ENCODE peak calls at places on chromosomes 16 and 17, in seven cellular contexts. L, U, W, R, I, J and M are unnamed samples.
A peak's percentile ranks its signal among the peaks of the same experiment; 100 is the strongest.

GRCh38 chr17:37147301-37147812 is 198.6 kb downstream of the AATF start:
- DNase-seq in L (no peak), U (no peak), W (no peak), R (no peak), I (peak; percentile 17), J (peak; percentile 37), M (no peak)

GRCh38 chr17:19311421-19312215 is 50.9 kb downstream of the B9D1 start:
- DNase-seq in L (no peak), U (no peak), W (no peak), R (no peak), I (peak; percentile 11), J (no peak), M (no peak)

GRCh38 chr16:56860226-56861020 is 4.6 kb upstream of the SLC12A3 start:
- DNase-seq in L (peak; percentile 73), U (peak; percentile 42), W (no peak), R (no peak), I (no peak), J (peak; percentile 72), M (no peak)

GRCh38 chr17:65109990-65110680 is 27.0 kb upstream of the RGS9 start:
- DNase-seq in L (no peak), U (no peak), W (no peak), R (no peak), I (no peak), J (no peak), M (no peak)

GRCh38 chr16:14496047-14496770 is 133.9 kb downstream of the PARN start:
- DNase-seq in L (no peak), U (no peak), W (no peak), R (no peak), I (no peak), J (no peak), M (peak; percentile 21)

GRCh38 chr17:76437467-76438402 is 15.2 kb downstream of the UBE2O start:
- DNase-seq in L (no peak), U (no peak), W (no peak), R (no peak), I (peak; percentile 41), J (no peak), M (no peak)

GRCh38 chr17:50459756-50460155 is 8.9 kb downstream of the CHAD start:
- DNase-seq in L (no peak), U (no peak), W (peak; percentile 71), R (no peak), I (no peak), J (no peak), M (no peak)

GRCh38 chr17:79915850-79916430 is 76.7 kb upstream of the CBX4 start:
- DNase-seq in L (peak; percentile 93), U (no peak), W (peak; percentile 77), R (no peak), I (peak; percentile 83), J (no peak), M (no peak)

GRCh38 chr17:17017343-17018014 is 24.8 kb upstream of the MPRIP start:
- DNase-seq in L (no peak), U (no peak), W (no peak), R (no peak), I (no peak), J (no peak), M (no peak)

GRCh38 chr17:77391668-77392375 is 251.1 kb downstream of the SEC14L1 start:
- DNase-seq in L (peak; percentile 69), U (no peak), W (no peak), R (peak; percentile 90), I (peak; percentile 74), J (no peak), M (no peak)

GRCh38 chr16:84198401-84198800 is 7.4 kb downstream of the ADAD2 start:
- DNase-seq in L (no peak), U (no peak), W (no peak), R (no peak), I (peak; percentile 67), J (no peak), M (no peak)

GRCh38 chr16:2953706-2954105 is 10.4 kb upstream of the KREMEN2 start:
- DNase-seq in L (no peak), U (no peak), W (no peak), R (no peak), I (no peak), J (no peak), M (no peak)

GRCh38 chr17:77428901-77429734 is 288.3 kb downstream of the SEC14L1 start:
- DNase-seq in L (no peak), U (no peak), W (peak; percentile 60), R (no peak), I (no peak), J (no peak), M (no peak)

GRCh38 chr17:13272296-13272695 is 254.5 kb upstream of the ELAC2 start:
- DNase-seq in L (no peak), U (no peak), W (no peak), R (no peak), I (no peak), J (no peak), M (no peak)

GRCh38 chr17:59853168-59853918 is 39.4 kb downstream of the TUBD1 start:
- DNase-seq in L (peak; percentile 88), U (no peak), W (peak; percentile 38), R (no peak), I (peak; percentile 90), J (peak; percentile 35), M (no peak)

GRCh38 chr17:28008526-28008925 is 34.0 kb upstream of the NLK start:
- DNase-seq in L (peak; percentile 52), U (no peak), W (no peak), R (no peak), I (peak; percentile 79), J (no peak), M (no peak)

GRCh38 chr16:59698341-59698979 is 964.3 kb upstream of the GOT2 start:
- DNase-seq in L (no peak), U (no peak), W (peak; percentile 9), R (no peak), I (peak; percentile 59), J (no peak), M (no peak)

GRCh38 chr17:79573196-79573929 is 37.5 kb downstream of the RBFOX3 start:
- DNase-seq in L (no peak), U (no peak), W (no peak), R (no peak), I (no peak), J (no peak), M (no peak)

GRCh38 chr16:10497132-10498088 is 83.0 kb downstream of the EMP2 start:
- DNase-seq in L (no peak), U (no peak), W (no peak), R (no peak), I (no peak), J (no peak), M (no peak)

GRCh38 chr16:87297918-87298631 is 19.1 kb downstream of the C16orf95 start:
- DNase-seq in L (peak; percentile 57), U (no peak), W (peak; percentile 43), R (no peak), I (peak; percentile 39), J (peak; percentile 71), M (no peak)

GRCh38 chr17:78806451-78806850 is 24.4 kb upstream of the CYTH1 start:
- DNase-seq in L (no peak), U (no peak), W (no peak), R (peak; percentile 46), I (no peak), J (no peak), M (no peak)

GRCh38 chr17:19744922-19745757 is 3.0 kb downstream of the ALDH3A1 start:
- DNase-seq in L (peak; percentile 97), U (peak; percentile 85), W (peak; percentile 54), R (peak; percentile 94), I (peak; percentile 66), J (peak; percentile 91), M (peak; percentile 84)

GRCh38 chr17:45430738-45431530 is 1.7 kb downstream of the ARHGAP27 start:
- DNase-seq in L (peak; percentile 80), U (no peak), W (no peak), R (no peak), I (no peak), J (peak; percentile 93), M (no peak)

GRCh38 chr17:14268264-14268663 is 31.6 kb upstream of the CDRT15 start:
- DNase-seq in L (no peak), U (no peak), W (peak; percentile 43), R (no peak), I (peak; percentile 4), J (no peak), M (no peak)

GRCh38 chr16:27461483-27462171 is 59.7 kb downstream of the IL21R start:
- DNase-seq in L (no peak), U (no peak), W (no peak), R (no peak), I (no peak), J (no peak), M (no peak)

GRCh38 chr16:17836868-17837602 is 366.3 kb upstream of the XYLT1 start:
- DNase-seq in L (no peak), U (no peak), W (peak; percentile 16), R (no peak), I (peak; percentile 87), J (no peak), M (no peak)

DNA sequence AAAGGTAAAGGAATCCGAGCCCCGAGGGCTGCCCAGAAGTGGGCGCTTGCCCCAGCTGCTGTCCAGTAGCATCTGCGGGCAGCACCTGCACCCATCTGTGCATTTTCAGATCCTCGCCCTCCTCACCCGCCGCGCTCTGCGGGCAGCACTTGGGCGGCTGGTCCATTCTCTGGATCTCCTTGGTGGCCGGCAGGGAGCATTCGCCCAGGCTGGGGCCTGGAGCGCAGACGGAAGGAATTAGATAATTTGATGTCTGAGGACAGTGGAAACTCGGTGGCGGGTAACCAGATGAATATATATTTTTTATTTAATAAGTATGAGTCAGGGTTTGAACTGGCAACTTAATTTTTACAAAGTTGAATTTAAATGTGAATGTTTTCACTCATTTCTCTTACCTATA is 88.5 kb downstream of the NPIPB11 start:
- DNase-seq in L (peak; percentile 54), U (no peak), W (peak; percentile 48), R (no peak), I (no peak), J (no peak), M (no peak)
- TF ChIP-seq CTCF in L (no peak), U (no peak), W (peak; percentile 59), R (no peak), I (no peak), J (peak; percentile 17), M (no peak)

GRCh38 chr17:15340966-15341365 is 431 bp downstream of the TEKT3 start:
- DNase-seq in L (no peak), U (no peak), W (peak; percentile 11), R (no peak), I (no peak), J (no peak), M (no peak)
- TF ChIP-seq CTCF in L (no peak), U (no peak), W (no peak), R (no peak), I (no peak), J (no peak), M (no peak)

DNA sequence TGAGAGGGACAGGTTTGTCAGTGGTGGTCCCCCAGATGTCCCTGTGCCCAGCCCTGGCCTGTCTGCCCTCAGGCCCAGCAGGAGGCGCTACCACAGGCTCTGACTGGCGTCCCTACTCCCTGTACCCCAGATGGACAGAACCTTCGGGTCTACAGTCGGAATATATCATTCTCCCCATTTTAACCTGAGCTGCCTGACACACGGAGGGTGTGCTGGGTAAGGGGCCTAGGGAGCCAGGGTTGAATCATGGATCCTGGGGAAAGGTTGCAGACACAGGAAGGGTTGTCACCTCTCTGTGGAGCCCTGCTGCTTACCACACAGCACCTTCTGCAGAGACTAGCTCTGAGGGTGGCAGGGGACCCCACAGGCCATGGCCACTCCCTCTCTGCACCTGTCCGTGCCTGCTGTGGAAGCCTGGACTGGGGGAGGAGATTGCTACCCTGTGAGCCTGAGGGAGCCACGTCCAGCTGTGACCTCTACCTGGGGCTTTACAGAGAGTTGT is 162.2 kb upstream of the ZNF267 start:
- DNase-seq in L (no peak), U (no peak), W (no peak), R (no peak), I (no peak), J (no peak), M (no peak)
- TF ChIP-seq CTCF in L (no peak), U (no peak), W (peak; percentile 21), R (no peak), I (no peak), J (no peak), M (no peak)

GRCh38 chr17:10316986-10317834 is 55.6 kb downstream of the MYH13 start:
- DNase-seq in L (peak; percentile 80), U (peak; percentile 3), W (peak; percentile 48), R (peak; percentile 79), I (peak; percentile 65), J (peak; percentile 64), M (peak; percentile 59)
- TF ChIP-seq CTCF in L (no peak), U (peak; percentile 59), W (peak; percentile 82), R (peak; percentile 53), I (peak; percentile 73), J (peak; percentile 68), M (peak; percentile 98)